ENCODE peak calls at places on chromosome 7, in nine cellular contexts. W is hepatocyte; Y is lower lobe of right lung; U is Karpas-422; X is NCI-H2081; P is hypothalamus; D is Kasumi-1; A is AG09309; J is stimulated activated CD8-positive, alpha-beta memory T cell treated with anti-CD3 and anti-CD28 coated beads, Interleukin-12 subunit alpha, Interleukin-12 subunit beta, amount 100 ng/mL, for 4 hours. V is an unnamed sample.

GRCh38 chr7:151585744-151586424 is 66.2 kb upstream of the RHEB start:
- DNase-seq in W (no peak), Y (no peak), U (no peak), X (no peak), P (no peak), D (no peak), A (no peak), J (no peak), V (no peak)

GRCh38 chr7:18993933-18994668 is 123.3 kb downstream of the TWIST1 start:
- DNase-seq in W (no peak), Y (no peak), U (no peak), X (no peak), P (no peak), D (no peak), A (no peak), J (no peak), V (no peak)

GRCh38 chr7:84092207-84092606 is 102.4 kb downstream of the SEMA3A start:
- DNase-seq in W (no peak), Y (no peak), U (no peak), X (no peak), P (no peak), D (peak), A (no peak), J (no peak), V (no peak)

GRCh38 chr7:92766461-92767003 is 69.8 kb downstream of the CDK6 start:
- DNase-seq in W (peak), Y (no peak), U (no peak), X (peak), P (no peak), D (no peak), A (no peak), J (no peak), V (no peak)

GRCh38 chr7:129144095-129144833 is at the start of gene TSPAN33:
- DNase-seq in W (peak), Y (peak), U (peak), X (peak), P (peak), D (peak), A (peak), J (peak), V (peak)

GRCh38 chr7:44105832-44106231 is 1.7 kb downstream of the AEBP1 start:
- DNase-seq in W (no peak), Y (no peak), U (no peak), X (no peak), P (no peak), D (peak), A (no peak), J (no peak), V (no peak)

GRCh38 chr7:7554021-7554432 is 12.7 kb upstream of the MIOS start:
- DNase-seq in W (no peak), Y (no peak), U (no peak), X (peak), P (no peak), D (no peak), A (peak), J (no peak), V (no peak)

GRCh38 chr7:151806204-151806603 is 70.7 kb downstream of the PRKAG2 start:
- DNase-seq in W (peak), Y (peak), U (no peak), X (no peak), P (no peak), D (peak), A (no peak), J (no peak), V (no peak)

GRCh38 chr7:35248576-35249536 is 5.0 kb downstream of the TBX20 start:
- DNase-seq in W (no peak), Y (no peak), U (no peak), X (no peak), P (no peak), D (no peak), A (no peak), J (no peak), V (no peak)

GRCh38 chr7:151459726-151460473 is 20.0 kb upstream of the CRYGN start:
- DNase-seq in W (peak), Y (peak), U (no peak), X (no peak), P (peak), D (no peak), A (peak), J (no peak), V (no peak)

GRCh38 chr7:13560441-13560840 is 429.0 kb downstream of the ETV1 start:
- DNase-seq in W (no peak), Y (no peak), U (no peak), X (no peak), P (no peak), D (no peak), A (peak), J (no peak), V (no peak)

GRCh38 chr7:127903913-127904705 is 127.1 kb downstream of the LRRC4 start:
- DNase-seq in W (no peak), Y (no peak), U (peak), X (no peak), P (no peak), D (no peak), A (no peak), J (no peak), V (no peak)